ENCODE peak calls at places on chromosomes 11 and 22, in four cellular contexts. D, H, T and C are unnamed samples. For H3K36me3, the result is how much of the 10 kb centered on the place peaks cover.

GRCh38 chr11:134126197-134126822 is 57.4 kb downstream of the JAM3 start:
- DNase-seq in D (no peak), H (no peak), T (no peak), C (no peak)

GRCh38 chr11:33311680-33312079 is 54.5 kb downstream of the HIPK3 start:
- DNase-seq in D (no peak), H (no peak), T (no peak), C (no peak)

GRCh38 chr22:24370426-24370825 is 57.0 kb upstream of the ADORA2A start:
- DNase-seq in D (no peak), H (no peak), T (no peak), C (no peak)

GRCh38 chr11:31640611-31641010 is 131.0 kb downstream of the ELP4 start:
- DNase-seq in D (no peak), H (no peak), T (no peak), C (no peak)

GRCh38 chr11:7436657-7437056 is 48.6 kb upstream of the OLFML1 start:
- DNase-seq in D (peak), H (no peak), T (peak), C (no peak)

GRCh38 chr11:84264066-84264465 is 977.9 kb upstream of the CCDC90B start:
- DNase-seq in D (no peak), H (no peak), T (no peak), C (no peak)

GRCh38 chr11:118163494-118163893 is 10.9 kb upstream of the SCN4B start:
- DNase-seq in D (no peak), H (no peak), T (no peak), C (no peak)

GRCh38 chr11:19735512-19735911 is 22.9 kb downstream of the NAV2 start:
- DNase-seq in D (no peak), H (no peak), T (no peak), C (no peak)

GRCh38 chr22:50531546-50532352 is 1.9 kb upstream of the TYMP start:
- DNase-seq in D (peak), H (peak), T (peak), C (peak)

GRCh38 chr11:78564037-78564888 is 10.4 kb downstream of the NARS2 start:
- DNase-seq in D (peak), H (peak), T (peak), C (no peak)

GRCh38 chr22:45544588-45545170 is 42.0 kb downstream of the FBLN1 start:
- DNase-seq in D (no peak), H (no peak), T (no peak), C (no peak)

GRCh38 chr22:41564563-41564962 is 3.8 kb downstream of the CSDC2 start:
- DNase-seq in D (no peak), H (peak), T (no peak), C (no peak)

GRCh38 chr22:41561335-41561734 is 525 bp downstream of the CSDC2 start:
- DNase-seq in D (no peak), H (no peak), T (no peak), C (no peak)

GRCh38 chr22:41561788-41562187 is 978 bp downstream of the CSDC2 start:
- DNase-seq in D (no peak), H (no peak), T (no peak), C (no peak)

GRCh38 chr22:41563051-41563711 is 2.4 kb downstream of the CSDC2 start:
- DNase-seq in D (no peak), H (peak), T (no peak), C (no peak)

GRCh38 chr22:41562461-41562860 is 1.7 kb downstream of the CSDC2 start:
- DNase-seq in D (no peak), H (no peak), T (no peak), C (no peak)
- H3K4me3 ChIP-seq in D (no peak), H (no peak), T (no peak), C (no peak)

DNA sequence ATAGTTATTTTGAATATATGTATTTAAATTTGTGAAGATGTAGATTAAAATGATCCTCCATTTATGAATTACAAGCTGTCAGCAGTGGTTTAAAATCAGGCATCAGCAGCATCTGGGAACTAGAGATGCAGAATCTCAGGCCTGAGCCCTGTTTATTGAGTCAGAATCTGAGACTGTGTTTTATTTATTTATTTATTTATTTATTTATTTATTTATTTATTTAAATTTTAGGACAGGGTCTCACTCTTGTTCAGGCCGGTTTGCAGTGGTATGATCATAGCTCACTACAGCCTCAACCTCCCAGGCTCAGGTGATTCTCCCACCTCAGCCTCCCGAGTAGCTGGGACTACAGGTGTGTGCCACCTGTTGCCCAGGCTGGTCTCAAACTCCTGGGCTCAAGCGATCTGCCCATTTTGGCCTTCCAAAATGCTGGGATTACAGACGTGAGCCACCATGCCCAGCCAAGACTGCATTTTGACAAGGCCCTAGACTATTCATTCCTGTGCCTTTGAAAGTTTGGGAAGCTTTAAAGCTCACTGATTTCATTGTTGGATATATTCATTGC is 70.7 kb downstream of the PPP6R3 start:
- DNase-seq in D (no peak), H (no peak), T (no peak), C (no peak)
- H3K36me3 ChIP-seq in D (under half), H (under half), T (half or more), C (under half)

GRCh38 chr11:9693801-9694553 is 30.1 kb downstream of the SWAP70 start:
- DNase-seq in D (no peak), H (no peak), T (no peak), C (no peak)
- H3K4me3 ChIP-seq in D (no peak), H (no peak), T (peak), C (no peak)

GRCh38 chr11:62601364-62602140 is at the start of gene MTA2:
- DNase-seq in D (peak), H (peak), T (peak), C (peak)

GRCh38 chr11:62599069-62599696 is 2.5 kb downstream of the MTA2 start:
- DNase-seq in D (peak), H (peak), T (peak), C (peak)

GRCh38 chr11:62599909-62600308 is 1.8 kb downstream of the MTA2 start:
- DNase-seq in D (no peak), H (no peak), T (no peak), C (no peak)

GRCh38 chr11:62601114-62601363 is 626 bp downstream of the MTA2 start:
- DNase-seq in D (peak), H (no peak), T (peak), C (peak)

GRCh38 chr11:62600367-62601113 is 1.1 kb downstream of the MTA2 start:
- DNase-seq in D (peak), H (no peak), T (peak), C (no peak)
- H3K36me3 ChIP-seq in D (under half), H (under half), T (half or more), C (under half)

GRCh38 chr22:32808038-32808445 is 6.5 kb downstream of the TIMP3 start:
- DNase-seq in D (no peak), H (no peak), T (no peak), C (no peak)
- H3K4me3 ChIP-seq in D (no peak), H (peak), T (no peak), C (no peak)

GRCh38 chr11:47477323-47477722 is 28.4 kb upstream of the RAPSN start:
- DNase-seq in D (peak), H (peak), T (no peak), C (no peak)
- H3K36me3 ChIP-seq in D (half or more), H (half or more), T (half or more), C (half or more)

DNA sequence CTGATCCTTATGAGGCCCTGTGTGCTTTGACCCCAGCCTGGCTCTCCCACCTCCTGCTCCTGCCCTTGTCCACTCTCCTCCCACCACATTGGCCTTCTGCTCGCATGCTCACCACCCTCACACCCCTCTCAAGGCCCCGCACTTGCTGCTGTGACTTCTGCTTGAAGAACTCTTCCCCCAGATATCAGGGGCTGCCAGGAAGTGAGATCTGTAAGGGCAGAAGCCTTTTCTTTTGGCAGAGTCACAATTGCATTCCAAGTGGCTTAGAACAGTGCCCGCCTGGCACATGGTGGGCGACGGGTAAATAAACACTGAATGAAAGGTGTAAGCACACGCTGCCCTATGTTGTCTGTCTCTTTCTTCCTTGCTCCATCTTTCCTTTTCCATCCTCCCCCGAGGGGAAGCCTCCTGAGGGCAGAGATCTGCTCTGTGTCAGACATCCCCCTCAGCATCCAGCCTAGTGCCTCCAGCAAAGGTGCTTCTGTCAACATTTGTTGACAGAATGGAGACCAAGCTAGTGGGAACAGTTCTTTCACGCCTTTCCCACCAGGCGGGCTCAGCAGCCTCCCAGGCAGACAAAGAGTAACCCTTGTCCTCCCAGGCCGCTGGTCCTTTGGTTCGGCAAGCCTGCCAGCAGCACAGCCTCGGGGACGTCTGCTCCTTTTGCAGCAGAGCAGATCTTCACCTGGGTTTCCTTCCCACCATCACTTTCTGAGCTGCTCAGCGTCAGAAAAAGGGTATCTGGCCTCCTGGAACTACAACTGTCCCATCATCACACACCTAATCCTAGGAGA is 10.0 kb upstream of the PEX26 start:
- DNase-seq in D (no peak), H (no peak), T (peak), C (peak)
- H3K4me3 ChIP-seq in D (no peak), H (no peak), T (peak), C (no peak)

GRCh38 chr22:36075230-36075629 is 46.6 kb upstream of the RBFOX2 start:
- DNase-seq in D (no peak), H (no peak), T (no peak), C (no peak)
- H3K36me3 ChIP-seq in D (under half), H (under half), T (under half), C (under half)

GRCh38 chr11:64566042-64566914 is 24.7 kb upstream of the SLC22A12 start:
- DNase-seq in D (peak), H (peak), T (peak), C (peak)
- H3K4me3 ChIP-seq in D (no peak), H (peak), T (no peak), C (no peak)